ENCODE peak calls at places on chromosomes 7 and 10, in four cellular contexts. One of them, this sample, is unnamed.

GRCh38 chr7:46839651-46840050 is 742.3 kb downstream of the TNS3 start:
- DNase-seq in neural progenitor cell: no peak
- DNase-seq in HCT116: no peak
- DNase-seq in chondrocyte: no peak
- DNase-seq in this sample: no peak

GRCh38 chr7:152618427-152618826 is 57.5 kb downstream of the XRCC2 start:
- DNase-seq in chondrocyte: no peak
- DNase-seq in neural progenitor cell: no peak
- DNase-seq in HCT116: no peak
- DNase-seq in this sample: no peak

GRCh38 chr10:20233423-20233822 is 417.2 kb downstream of the PLXDC2 start:
- DNase-seq in neural progenitor cell: peak
- DNase-seq in HCT116: no peak
- DNase-seq in chondrocyte: no peak
- DNase-seq in this sample: no peak

GRCh38 chr10:131073469-131074060 is 238.0 kb downstream of the TCERG1L start:
- DNase-seq in HCT116: no peak
- DNase-seq in neural progenitor cell: no peak
- DNase-seq in chondrocyte: no peak
- DNase-seq in this sample: no peak

GRCh38 chr10:30435068-30435422 is 1.1 kb downstream of the MAP3K8 start:
- DNase-seq in neural progenitor cell: peak
- DNase-seq in chondrocyte: no peak
- DNase-seq in HCT116: no peak
- DNase-seq in this sample: no peak

GRCh38 chr7:18753972-18754610 is 258.5 kb downstream of the HDAC9 start:
- DNase-seq in chondrocyte: no peak
- DNase-seq in HCT116: no peak
- DNase-seq in neural progenitor cell: no peak
- DNase-seq in this sample: no peak

GRCh38 chr10:115933098-115933497 is 339.9 kb downstream of the GFRA1 start:
- DNase-seq in chondrocyte: no peak
- DNase-seq in HCT116: no peak
- DNase-seq in neural progenitor cell: no peak
- DNase-seq in this sample: no peak

GRCh38 chr7:93055543-93056107 is 62.2 kb downstream of the SAMD9 start:
- DNase-seq in chondrocyte: no peak
- DNase-seq in HCT116: no peak
- DNase-seq in neural progenitor cell: peak
- DNase-seq in this sample: no peak

GRCh38 chr10:53440641-53441040 is 668.1 kb upstream of the MBL2 start:
- DNase-seq in chondrocyte: no peak
- DNase-seq in HCT116: no peak
- DNase-seq in neural progenitor cell: no peak
- DNase-seq in this sample: no peak

GRCh38 chr7:75650671-75651070 is 88.1 kb downstream of the HIP1 start:
- DNase-seq in HCT116: no peak
- DNase-seq in neural progenitor cell: peak
- DNase-seq in chondrocyte: peak
- DNase-seq in this sample: no peak

GRCh38 chr10:47337243-47337642 is 10.9 kb upstream of the RBP3 start:
- DNase-seq in HCT116: no peak
- DNase-seq in chondrocyte: no peak
- DNase-seq in neural progenitor cell: no peak
- DNase-seq in this sample: no peak

GRCh38 chr7:20642171-20642570 is 26.7 kb downstream of the ABCB5 start:
- DNase-seq in neural progenitor cell: no peak
- DNase-seq in HCT116: no peak
- DNase-seq in chondrocyte: no peak
- DNase-seq in this sample: no peak

GRCh38 chr10:122709971-122710370 is 10.3 kb upstream of the C10orf120 start:
- DNase-seq in neural progenitor cell: no peak
- DNase-seq in HCT116: no peak
- DNase-seq in chondrocyte: no peak
- DNase-seq in this sample: no peak

GRCh38 chr7:66505531-66506451 is 122.9 kb upstream of the KCTD7 start:
- DNase-seq in neural progenitor cell: no peak
- DNase-seq in chondrocyte: peak
- DNase-seq in HCT116: no peak
- DNase-seq in this sample: no peak

GRCh38 chr7:2271273-2272026 is 29.4 kb downstream of the NUDT1 start:
- DNase-seq in chondrocyte: no peak
- DNase-seq in neural progenitor cell: no peak
- DNase-seq in HCT116: no peak
- DNase-seq in this sample: no peak

GRCh38 chr7:157844611-157845010 is 507.8 kb downstream of the DNAJB6 start:
- DNase-seq in chondrocyte: peak
- DNase-seq in neural progenitor cell: no peak
- DNase-seq in HCT116: no peak
- DNase-seq in this sample: no peak

GRCh38 chr10:43710772-43711471 is 62.2 kb upstream of the ZNF32 start:
- DNase-seq in chondrocyte: no peak
- DNase-seq in HCT116: no peak
- DNase-seq in neural progenitor cell: no peak
- DNase-seq in this sample: no peak

GRCh38 chr10:93461807-93462178 is 20.3 kb downstream of the MYOF start:
- DNase-seq in chondrocyte: no peak
- DNase-seq in HCT116: peak
- DNase-seq in neural progenitor cell: no peak
- DNase-seq in this sample: no peak

GRCh38 chr10:122499491-122499941 is 38.2 kb downstream of the HTRA1 start:
- DNase-seq in HCT116: no peak
- DNase-seq in chondrocyte: no peak
- DNase-seq in neural progenitor cell: no peak
- DNase-seq in this sample: no peak

GRCh38 chr10:28254290-28254985 is 48.4 kb downstream of the MPP7 start:
- DNase-seq in neural progenitor cell: no peak
- DNase-seq in chondrocyte: no peak
- DNase-seq in HCT116: peak
- DNase-seq in this sample: no peak

GRCh38 chr7:128890306-128891109 is 20.0 kb downstream of the KCP start:
- DNase-seq in chondrocyte: peak
- DNase-seq in neural progenitor cell: peak
- DNase-seq in HCT116: no peak
- DNase-seq in this sample: no peak

GRCh38 chr10:19194866-19195265 is 146.3 kb downstream of the MALRD1 start:
- DNase-seq in neural progenitor cell: no peak
- DNase-seq in chondrocyte: no peak
- DNase-seq in HCT116: no peak
- DNase-seq in this sample: no peak

GRCh38 chr7:145106001-145106400 is 270.1 kb upstream of the TPK1 start:
- DNase-seq in HCT116: no peak
- DNase-seq in neural progenitor cell: no peak
- DNase-seq in chondrocyte: no peak
- DNase-seq in this sample: no peak

GRCh38 chr7:110446658-110447057 is 644.3 kb upstream of the LRRN3 start:
- DNase-seq in neural progenitor cell: no peak
- DNase-seq in HCT116: no peak
- DNase-seq in chondrocyte: no peak
- DNase-seq in this sample: no peak

DNA sequence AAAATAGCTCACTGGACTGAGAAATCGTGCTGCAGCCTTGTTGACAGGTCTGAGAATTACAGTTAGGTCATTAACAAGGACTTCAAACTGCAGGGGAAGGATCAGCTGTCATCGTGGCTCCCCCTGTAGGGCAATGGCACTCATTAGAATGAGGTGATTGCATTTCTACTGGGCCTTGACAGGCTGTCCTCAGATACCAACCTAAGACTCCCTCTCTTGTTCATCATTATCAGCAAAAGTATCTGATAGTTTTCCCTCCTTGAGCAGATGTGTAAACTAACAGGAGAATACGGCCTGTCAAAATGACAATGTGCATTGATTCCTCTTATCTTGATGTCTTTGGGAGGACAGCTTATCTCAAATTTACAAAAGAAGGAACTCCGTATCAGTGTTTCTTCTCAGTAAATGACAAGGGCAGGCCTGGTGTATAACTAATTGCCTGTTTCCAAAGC is 648.5 kb upstream of the LRRN3 start:
- DNase-seq in chondrocyte: no peak
- DNase-seq in neural progenitor cell: peak
- DNase-seq in HCT116: peak
- DNase-seq in this sample: peak
- TF ChIP-seq CTCF in chondrocyte: peak
- TF ChIP-seq CTCF in neural progenitor cell: peak
- TF ChIP-seq CTCF in HCT116: peak
- TF ChIP-seq CTCF in this sample: peak

GRCh38 chr7:16114633-16115032 is 306.7 kb downstream of the CRPPA start:
- DNase-seq in chondrocyte: no peak
- DNase-seq in neural progenitor cell: no peak
- DNase-seq in HCT116: peak
- DNase-seq in this sample: no peak
- TF ChIP-seq CTCF in chondrocyte: peak
- TF ChIP-seq CTCF in neural progenitor cell: peak
- TF ChIP-seq CTCF in HCT116: peak
- TF ChIP-seq CTCF in this sample: no peak

GRCh38 chr7:11203688-11204087 is 230.0 kb downstream of the PHF14 start:
- DNase-seq in neural progenitor cell: no peak
- DNase-seq in chondrocyte: no peak
- DNase-seq in HCT116: no peak
- DNase-seq in this sample: peak

GRCh38 chr7:11210374-11210773 is 236.7 kb downstream of the PHF14 start:
- DNase-seq in HCT116: no peak
- DNase-seq in neural progenitor cell: no peak
- DNase-seq in chondrocyte: no peak
- DNase-seq in this sample: no peak

GRCh38 chr7:11206131-11206921 is 232.7 kb downstream of the PHF14 start:
- DNase-seq in neural progenitor cell: no peak
- DNase-seq in chondrocyte: no peak
- DNase-seq in HCT116: no peak
- DNase-seq in this sample: no peak

GRCh38 chr7:11203224-11203623 is 229.6 kb downstream of the PHF14 start:
- DNase-seq in HCT116: no peak
- DNase-seq in chondrocyte: no peak
- DNase-seq in neural progenitor cell: no peak
- DNase-seq in this sample: no peak

DNA sequence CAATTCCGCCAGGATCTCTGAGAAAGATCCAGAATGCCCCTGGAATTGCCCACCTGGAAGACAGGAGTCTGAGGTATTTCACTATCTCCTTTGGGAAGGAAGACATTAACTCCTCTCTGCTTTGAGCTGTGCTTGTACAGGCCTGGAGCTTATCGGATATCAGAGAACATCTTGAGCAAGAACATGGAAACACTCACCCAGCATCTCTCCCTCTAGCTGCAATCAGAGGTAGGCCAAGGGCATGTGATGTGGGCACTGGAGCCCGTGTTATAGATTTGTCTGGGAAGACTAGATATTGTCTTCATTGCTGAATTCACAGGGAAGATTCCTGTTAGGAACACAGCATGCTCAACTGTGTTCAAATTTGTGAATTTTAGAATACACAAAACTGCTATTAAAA is 233.9 kb downstream of the PHF14 start:
- DNase-seq in neural progenitor cell: no peak
- DNase-seq in HCT116: no peak
- DNase-seq in chondrocyte: no peak
- DNase-seq in this sample: no peak
- TF ChIP-seq CTCF in neural progenitor cell: no peak
- TF ChIP-seq CTCF in HCT116: no peak
- TF ChIP-seq CTCF in chondrocyte: no peak
- TF ChIP-seq CTCF in this sample: no peak

DNA sequence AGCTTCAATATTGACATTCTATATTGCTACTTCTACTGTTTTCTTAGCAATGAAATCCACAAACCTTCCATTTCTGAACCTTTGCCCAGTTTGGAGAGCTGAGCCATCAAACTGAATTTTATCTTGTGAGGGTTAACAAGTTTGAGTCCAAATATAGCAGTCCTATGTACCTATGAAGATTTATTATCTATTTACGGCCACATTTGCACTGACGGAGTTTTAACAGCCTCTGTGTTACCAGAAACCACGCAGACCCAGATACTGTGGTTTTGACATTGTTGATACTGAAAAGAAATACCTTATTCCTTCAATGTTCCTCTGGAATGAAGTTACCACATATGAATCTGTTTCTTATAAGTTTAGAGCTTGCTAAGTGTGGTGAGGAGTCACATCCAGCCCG is 172.6 kb downstream of the FGFR2 start:
- DNase-seq in HCT116: no peak
- DNase-seq in neural progenitor cell: no peak
- DNase-seq in chondrocyte: no peak
- DNase-seq in this sample: no peak
- TF ChIP-seq CTCF in HCT116: no peak
- TF ChIP-seq CTCF in neural progenitor cell: no peak
- TF ChIP-seq CTCF in chondrocyte: no peak
- TF ChIP-seq CTCF in this sample: no peak

DNA sequence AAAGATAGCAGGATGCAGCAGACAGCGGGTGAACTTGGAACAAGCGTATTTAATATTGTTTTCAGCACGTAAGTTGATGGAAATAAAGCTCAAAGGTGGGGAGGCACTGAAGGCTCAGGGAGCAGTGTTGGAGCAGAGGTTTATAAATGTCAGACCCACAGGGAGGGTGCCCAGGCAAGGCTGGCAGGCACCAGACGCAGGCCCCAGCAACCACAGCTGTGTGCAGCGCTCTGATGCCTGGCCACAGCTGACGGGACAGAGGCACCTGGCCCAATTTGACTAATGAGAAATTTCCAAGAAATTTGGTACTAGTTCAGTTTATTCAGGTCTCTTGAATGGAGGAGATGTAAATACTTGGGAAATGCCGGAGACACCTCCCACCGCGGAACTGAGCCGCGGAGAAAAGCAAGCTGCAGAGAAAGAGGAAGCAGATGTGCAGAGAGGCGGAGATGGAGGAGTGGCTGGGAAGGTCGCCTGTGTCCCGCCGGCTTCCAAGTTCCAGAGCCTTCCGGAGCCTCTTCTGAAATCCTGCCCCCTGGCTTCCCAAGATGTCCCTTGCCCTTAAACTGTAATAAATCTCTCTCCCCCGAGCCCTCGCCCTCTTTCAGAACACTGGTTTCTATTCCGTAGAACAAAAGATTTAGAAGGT is 38.3 kb upstream of the PLXNA4 start:
- DNase-seq in neural progenitor cell: peak
- DNase-seq in HCT116: no peak
- DNase-seq in chondrocyte: no peak
- DNase-seq in this sample: peak
- TF ChIP-seq CTCF in neural progenitor cell: peak
- TF ChIP-seq CTCF in HCT116: no peak
- TF ChIP-seq CTCF in chondrocyte: peak
- TF ChIP-seq CTCF in this sample: peak

GRCh38 chr7:134892002-134892693 is 94.2 kb upstream of the AGBL3 start:
- DNase-seq in neural progenitor cell: peak
- DNase-seq in chondrocyte: no peak
- DNase-seq in HCT116: no peak
- DNase-seq in this sample: no peak
- TF ChIP-seq CTCF in neural progenitor cell: no peak
- TF ChIP-seq CTCF in chondrocyte: no peak
- TF ChIP-seq CTCF in HCT116: no peak
- TF ChIP-seq CTCF in this sample: no peak

This sample was measured in glutamatergic neuron.